ENCODE peak calls at places on chromosomes 2 and 18, in five cellular contexts. Z is gastrocnemius medialis, W is left ventricle myocardium inferior, Y is NT2/D1, I is neural progenitor cell. T is an unnamed sample. For H3K4me1 and H3K9me3, the result is how much of the 10 kb centered on the place peaks cover.

GRCh38 chr18:55405655-55406373 is 182.2 kb downstream of the TCF4 start:
- DNase-seq in Z (peak), W (peak), Y (no peak), I (peak), T (peak)

GRCh38 chr2:238667008-238667407 is 180.9 kb upstream of the TWIST2 start:
- DNase-seq in Z (no peak), W (no peak), Y (no peak), I (no peak), T (no peak)

GRCh38 chr2:141508806-141509595 is 621.8 kb downstream of the LRP1B start:
- DNase-seq in Z (no peak), W (no peak), Y (no peak), I (no peak), T (no peak)

GRCh38 chr2:69798466-69798908 is 31.0 kb upstream of the GMCL1 start:
- DNase-seq in Z (no peak), W (peak), Y (no peak), I (no peak), T (no peak)

GRCh38 chr2:147110317-147110716 is 734.5 kb upstream of the ACVR2A start:
- DNase-seq in Z (no peak), W (no peak), Y (no peak), I (peak), T (no peak)

GRCh38 chr18:36311026-36311570 is 13.6 kb downstream of the FHOD3 start:
- DNase-seq in Z (no peak), W (no peak), Y (no peak), I (no peak), T (no peak)

GRCh38 chr2:191601060-191601459 is 76.9 kb upstream of the NABP1 start:
- DNase-seq in Z (no peak), W (no peak), Y (no peak), I (no peak), T (no peak)

GRCh38 chr2:150438654-150439053 is 48.8 kb downstream of the RND3 start:
- DNase-seq in Z (no peak), W (no peak), Y (no peak), I (no peak), T (no peak)

GRCh38 chr2:101961287-101962242 is 30.2 kb upstream of the IL1R2 start:
- DNase-seq in Z (peak), W (peak), Y (no peak), I (no peak), T (no peak)

GRCh38 chr18:10705786-10706185 is 180.0 kb downstream of the NAPG start:
- DNase-seq in Z (no peak), W (no peak), Y (no peak), I (peak), T (no peak)

GRCh38 chr2:134118279-134119116 is 135.4 kb upstream of the MGAT5 start:
- DNase-seq in Z (peak), W (peak), Y (peak), I (peak), T (peak)

GRCh38 chr2:69095246-69095645 is 82.3 kb downstream of the ANTXR1 start:
- DNase-seq in Z (no peak), W (no peak), Y (no peak), I (no peak), T (no peak)

GRCh38 chr2:231714639-231715498 is 6.5 kb downstream of the PTMA start:
- DNase-seq in Z (peak), W (peak), Y (peak), I (peak), T (peak)

GRCh38 chr18:72104851-72105250 is 439.3 kb downstream of the CBLN2 start:
- DNase-seq in Z (no peak), W (no peak), Y (no peak), I (no peak), T (no peak)

GRCh38 chr2:24920813-24921441 is 890 bp upstream of the ADCY3 start:
- DNase-seq in Z (no peak), W (no peak), Y (no peak), I (peak), T (peak)

GRCh38 chr2:24917731-24918325 is 2.2 kb downstream of the ADCY3 start:
- DNase-seq in Z (no peak), W (no peak), Y (no peak), I (no peak), T (no peak)

GRCh38 chr2:24918326-24919099 is 1.5 kb downstream of the ADCY3 start:
- DNase-seq in Z (no peak), W (no peak), Y (no peak), I (no peak), T (no peak)

GRCh38 chr2:24919977-24920812 is at the start of gene ADCY3:
- DNase-seq in Z (no peak), W (peak), Y (no peak), I (peak), T (peak)

GRCh38 chr2:24919100-24919976 is 699 bp downstream of the ADCY3 start:
- DNase-seq in Z (no peak), W (no peak), Y (no peak), I (no peak), T (peak)
- H3K4me1 ChIP-seq in Z (under half), W (under half), Y (under half), I (under half), T (under half)

GRCh38 chr2:128306081-128306930 is 12.4 kb downstream of the HS6ST1 start:
- DNase-seq in Z (peak), W (peak), Y (no peak), I (peak), T (no peak)
- H3K4me3 ChIP-seq in Z (no peak), W (peak), Y (peak), I (no peak), T (no peak)

GRCh38 chr2:187377335-187377734 is 70.7 kb downstream of the CALCRL start:
- DNase-seq in Z (no peak), W (no peak), Y (no peak), I (no peak), T (no peak)
- H3K9me3 ChIP-seq in Z (under half), W (under half), Y (under half), I (under half), T (under half)

GRCh38 chr2:47738331-47738730 is 44.6 kb upstream of the MSH6 start:
- DNase-seq in Z (no peak), W (no peak), Y (no peak), I (no peak), T (no peak)
- H3K4me1 ChIP-seq in Z (under half), W (under half), Y (under half), I (under half), T (under half)

DNA sequence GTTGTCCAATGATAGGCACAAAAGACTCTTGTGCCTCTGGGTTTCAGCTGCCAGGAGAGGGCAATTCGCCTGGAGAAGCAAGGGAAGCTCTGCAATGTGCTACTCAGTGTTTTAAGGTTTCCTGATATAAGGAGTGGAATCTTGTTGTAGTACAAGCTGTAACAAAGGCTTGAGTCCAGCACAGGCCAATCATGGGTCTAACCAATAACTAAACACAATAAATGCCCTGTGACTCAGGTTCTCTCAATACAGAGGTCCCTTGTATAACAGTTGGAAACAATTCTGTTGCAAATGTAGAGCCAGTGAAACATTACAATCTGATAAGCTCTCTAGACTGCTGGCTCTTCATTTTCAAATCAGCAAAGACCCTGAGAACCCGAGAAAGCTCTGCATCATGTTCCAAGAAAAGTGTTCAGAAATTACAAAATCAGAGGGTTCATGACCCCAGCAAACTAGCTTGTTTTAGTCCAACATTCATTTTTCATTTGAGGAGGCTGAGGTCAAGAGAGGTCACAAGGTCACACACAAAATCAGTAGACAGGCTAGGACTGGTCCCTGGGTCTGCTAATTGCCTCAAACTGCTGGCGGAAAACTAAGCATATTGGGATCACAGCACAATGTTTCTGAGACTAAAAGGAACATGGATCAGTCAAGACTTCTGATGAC is 59.0 kb upstream of the DNMT3A start:
- DNase-seq in Z (no peak), W (no peak), Y (no peak), I (no peak), T (peak)
- H3K4me3 ChIP-seq in Z (no peak), W (no peak), Y (no peak), I (no peak), T (no peak)

DNA sequence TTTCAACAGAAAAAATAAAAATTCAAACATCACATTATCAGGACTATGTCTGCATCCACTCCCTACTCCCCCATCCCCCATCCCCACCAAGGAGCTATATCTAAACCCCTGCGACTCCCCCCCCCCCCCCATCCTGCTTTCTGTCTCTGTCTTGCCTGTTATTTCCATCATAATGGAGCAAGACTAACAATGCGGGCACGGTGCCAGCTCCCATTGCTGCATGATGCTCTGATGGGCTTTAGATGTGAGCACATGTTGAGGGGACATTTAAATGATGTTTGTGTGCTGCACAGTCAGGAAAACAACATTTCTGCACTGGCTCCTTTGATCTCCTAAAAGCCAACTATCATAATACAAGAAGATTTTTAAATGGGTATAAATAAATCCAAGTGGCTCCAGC is 644.2 kb upstream of the SETBP1 start:
- DNase-seq in Z (no peak), W (peak), Y (no peak), I (peak), T (no peak)
- H3K9me3 ChIP-seq in Z (under half), W (under half), Y (under half), I (under half), T (under half)

GRCh38 chr2:96957299-96957698 is 29.1 kb downstream of the FAM178B start:
- DNase-seq in Z (no peak), W (no peak), Y (no peak), I (peak), T (no peak)
- H3K4me1 ChIP-seq in Z (under half), W (under half), Y (under half), I (under half), T (under half)

GRCh38 chr18:77102246-77103040 is 30.1 kb downstream of the MBP start:
- DNase-seq in Z (no peak), W (no peak), Y (no peak), I (no peak), T (no peak)
- H3K4me3 ChIP-seq in Z (no peak), W (peak), Y (no peak), I (no peak), T (no peak)

GRCh38 chr2:234273887-234274584 is 222.8 kb downstream of the ARL4C start:
- DNase-seq in Z (no peak), W (no peak), Y (no peak), I (no peak), T (no peak)

GRCh38 chr2:234275515-234275914 is 221.4 kb downstream of the ARL4C start:
- DNase-seq in Z (no peak), W (no peak), Y (no peak), I (peak), T (no peak)

GRCh38 chr2:234278556-234279286 is 218.2 kb downstream of the ARL4C start:
- DNase-seq in Z (no peak), W (no peak), Y (no peak), I (no peak), T (no peak)

DNA sequence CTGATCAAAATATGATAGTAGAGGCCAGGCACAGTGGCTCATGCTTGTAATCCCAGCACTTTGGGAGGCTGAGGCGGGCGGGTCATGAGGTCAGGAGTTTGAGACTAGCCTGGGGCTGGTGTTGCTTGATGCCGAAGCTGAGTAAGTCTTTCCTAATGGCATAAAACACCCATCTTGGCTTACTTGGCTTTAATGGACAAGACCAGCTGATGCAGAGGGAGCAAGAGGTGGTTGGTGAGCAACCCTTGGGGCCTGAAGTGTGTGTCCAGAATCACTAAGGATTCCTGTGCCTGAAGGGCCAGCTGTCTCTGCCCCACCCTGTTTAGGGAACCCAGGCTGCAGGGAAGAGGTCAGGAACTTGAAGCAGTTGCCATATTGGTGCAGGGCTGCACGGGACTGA is 217.2 kb downstream of the ARL4C start:
- DNase-seq in Z (no peak), W (no peak), Y (no peak), I (no peak), T (no peak)
- H3K9me3 ChIP-seq in Z (under half), W (under half), Y (under half), I (under half), T (under half)

T was measured in HAP-1.